ENCODE peak calls at places on chromosomes 13 and 19, in six cellular contexts. One of them, this sample, is unnamed.

GRCh38 chr19:54469496-54469934 is 3.6 kb downstream of the CDC42EP5 start:
- DNase-seq in heart left ventricle: peak
- DNase-seq in IMR-90: no peak
- DNase-seq in A673: peak
- DNase-seq in cardiac muscle cell: no peak
- DNase-seq in lower leg skin: no peak
- DNase-seq in this sample: no peak

GRCh38 chr13:59846845-59847620 is 316.7 kb downstream of the DIAPH3 start:
- DNase-seq in heart left ventricle: no peak
- DNase-seq in IMR-90: no peak
- DNase-seq in A673: no peak
- DNase-seq in cardiac muscle cell: no peak
- DNase-seq in lower leg skin: no peak
- DNase-seq in this sample: no peak

GRCh38 chr13:18949970-18950369 is 231.7 kb downstream of the TUBA3C start:
- DNase-seq in heart left ventricle: no peak
- DNase-seq in IMR-90: no peak
- DNase-seq in A673: no peak
- DNase-seq in cardiac muscle cell: no peak
- DNase-seq in lower leg skin: no peak
- DNase-seq in this sample: no peak

GRCh38 chr19:39497850-39498261 is 891 bp upstream of the DLL3 start:
- DNase-seq in heart left ventricle: no peak
- DNase-seq in IMR-90: peak
- DNase-seq in A673: peak
- DNase-seq in cardiac muscle cell: peak
- DNase-seq in lower leg skin: no peak
- DNase-seq in this sample: no peak

GRCh38 chr19:3479177-3479818 is 1.0 kb downstream of the SMIM24 start:
- DNase-seq in heart left ventricle: no peak
- DNase-seq in IMR-90: no peak
- DNase-seq in A673: peak
- DNase-seq in cardiac muscle cell: peak
- DNase-seq in lower leg skin: no peak
- DNase-seq in this sample: no peak

GRCh38 chr19:11942843-11943108 is 17.9 kb downstream of the ZNF700 start:
- DNase-seq in heart left ventricle: no peak
- DNase-seq in IMR-90: no peak
- DNase-seq in A673: no peak
- DNase-seq in cardiac muscle cell: no peak
- DNase-seq in lower leg skin: no peak
- DNase-seq in this sample: no peak

GRCh38 chr13:46389985-46390384 is 2.9 kb upstream of the RUBCNL start:
- DNase-seq in heart left ventricle: peak
- DNase-seq in IMR-90: no peak
- DNase-seq in A673: peak
- DNase-seq in cardiac muscle cell: no peak
- DNase-seq in lower leg skin: no peak
- DNase-seq in this sample: peak

GRCh38 chr13:45364876-45365557 is 24.0 kb upstream of the TPT1 start:
- DNase-seq in heart left ventricle: no peak
- DNase-seq in IMR-90: no peak
- DNase-seq in A673: no peak
- DNase-seq in cardiac muscle cell: no peak
- DNase-seq in lower leg skin: no peak
- DNase-seq in this sample: no peak

GRCh38 chr13:81916471-81916870 is 1575.5 kb upstream of the SPRY2 start:
- DNase-seq in heart left ventricle: no peak
- DNase-seq in IMR-90: no peak
- DNase-seq in A673: no peak
- DNase-seq in cardiac muscle cell: no peak
- DNase-seq in lower leg skin: no peak
- DNase-seq in this sample: no peak

GRCh38 chr13:59112375-59112774 is 1051.4 kb downstream of the DIAPH3 start:
- DNase-seq in heart left ventricle: no peak
- DNase-seq in IMR-90: peak
- DNase-seq in A673: peak
- DNase-seq in cardiac muscle cell: no peak
- DNase-seq in lower leg skin: peak
- DNase-seq in this sample: peak

GRCh38 chr13:49958321-49958720 is 22.2 kb upstream of the SPRYD7 start:
- DNase-seq in heart left ventricle: no peak
- DNase-seq in IMR-90: peak
- DNase-seq in A673: no peak
- DNase-seq in cardiac muscle cell: no peak
- DNase-seq in lower leg skin: no peak
- DNase-seq in this sample: no peak

GRCh38 chr19:53183146-53183545 is 10.0 kb downstream of the ZNF665 start:
- DNase-seq in heart left ventricle: no peak
- DNase-seq in IMR-90: peak
- DNase-seq in A673: no peak
- DNase-seq in cardiac muscle cell: no peak
- DNase-seq in lower leg skin: no peak
- DNase-seq in this sample: no peak

GRCh38 chr13:107901996-107902562 is 313.3 kb downstream of the LIG4 start:
- DNase-seq in heart left ventricle: no peak
- DNase-seq in IMR-90: no peak
- DNase-seq in A673: no peak
- DNase-seq in cardiac muscle cell: no peak
- DNase-seq in lower leg skin: no peak
- DNase-seq in this sample: no peak

GRCh38 chr13:39038569-39038898 is 278 bp downstream of the NHLRC3 start:
- DNase-seq in heart left ventricle: peak
- DNase-seq in IMR-90: no peak
- DNase-seq in A673: peak
- DNase-seq in cardiac muscle cell: no peak
- DNase-seq in lower leg skin: peak
- DNase-seq in this sample: no peak

GRCh38 chr13:95603887-95604533 is 40.5 kb downstream of the DZIP1 start:
- DNase-seq in heart left ventricle: no peak
- DNase-seq in IMR-90: no peak
- DNase-seq in A673: no peak
- DNase-seq in cardiac muscle cell: no peak
- DNase-seq in lower leg skin: no peak
- DNase-seq in this sample: no peak

GRCh38 chr13:35198821-35199220 is 256.8 kb downstream of the NBEA start:
- DNase-seq in heart left ventricle: no peak
- DNase-seq in IMR-90: no peak
- DNase-seq in A673: no peak
- DNase-seq in cardiac muscle cell: no peak
- DNase-seq in lower leg skin: no peak
- DNase-seq in this sample: no peak

GRCh38 chr13:72437458-72437857 is 290.0 kb downstream of the MZT1 start:
- DNase-seq in heart left ventricle: no peak
- DNase-seq in IMR-90: peak
- DNase-seq in A673: no peak
- DNase-seq in cardiac muscle cell: no peak
- DNase-seq in lower leg skin: no peak
- DNase-seq in this sample: no peak

GRCh38 chr19:11736696-11737095 is 2.0 kb downstream of the ZNF823 start:
- DNase-seq in heart left ventricle: peak
- DNase-seq in IMR-90: peak
- DNase-seq in A673: peak
- DNase-seq in cardiac muscle cell: no peak
- DNase-seq in lower leg skin: peak
- DNase-seq in this sample: peak

GRCh38 chr13:99312493-99312883 is 5.3 kb upstream of the GPR183 start:
- DNase-seq in heart left ventricle: peak
- DNase-seq in IMR-90: peak
- DNase-seq in A673: no peak
- DNase-seq in cardiac muscle cell: no peak
- DNase-seq in lower leg skin: peak
- DNase-seq in this sample: peak

GRCh38 chr13:89457977-89458376 is 1786.8 kb downstream of the SLITRK5 start:
- DNase-seq in heart left ventricle: no peak
- DNase-seq in IMR-90: peak
- DNase-seq in A673: peak
- DNase-seq in cardiac muscle cell: peak
- DNase-seq in lower leg skin: no peak
- DNase-seq in this sample: no peak

GRCh38 chr13:87123987-87124784 is 547.0 kb upstream of the SLITRK5 start:
- DNase-seq in heart left ventricle: peak
- DNase-seq in IMR-90: peak
- DNase-seq in A673: peak
- DNase-seq in cardiac muscle cell: peak
- DNase-seq in lower leg skin: peak
- DNase-seq in this sample: no peak

GRCh38 chr13:113406321-113407102 is 42.6 kb upstream of the GRTP1 start:
- DNase-seq in heart left ventricle: peak
- DNase-seq in IMR-90: no peak
- DNase-seq in A673: no peak
- DNase-seq in cardiac muscle cell: no peak
- DNase-seq in lower leg skin: no peak
- DNase-seq in this sample: peak

GRCh38 chr19:58229255-58229639 is 533 bp downstream of the ZNF544 start:
- DNase-seq in heart left ventricle: no peak
- DNase-seq in IMR-90: peak
- DNase-seq in A673: peak
- DNase-seq in cardiac muscle cell: peak
- DNase-seq in lower leg skin: no peak
- DNase-seq in this sample: no peak

GRCh38 chr13:24473646-24474045 is 38.9 kb downstream of the PARP4 start:
- DNase-seq in heart left ventricle: no peak
- DNase-seq in IMR-90: no peak
- DNase-seq in A673: no peak
- DNase-seq in cardiac muscle cell: no peak
- DNase-seq in lower leg skin: no peak
- DNase-seq in this sample: no peak

GRCh38 chr13:73201601-73202000 is 142.8 kb downstream of the KLF5 start:
- DNase-seq in heart left ventricle: no peak
- DNase-seq in IMR-90: no peak
- DNase-seq in A673: no peak
- DNase-seq in cardiac muscle cell: no peak
- DNase-seq in lower leg skin: no peak
- DNase-seq in this sample: no peak

DNA sequence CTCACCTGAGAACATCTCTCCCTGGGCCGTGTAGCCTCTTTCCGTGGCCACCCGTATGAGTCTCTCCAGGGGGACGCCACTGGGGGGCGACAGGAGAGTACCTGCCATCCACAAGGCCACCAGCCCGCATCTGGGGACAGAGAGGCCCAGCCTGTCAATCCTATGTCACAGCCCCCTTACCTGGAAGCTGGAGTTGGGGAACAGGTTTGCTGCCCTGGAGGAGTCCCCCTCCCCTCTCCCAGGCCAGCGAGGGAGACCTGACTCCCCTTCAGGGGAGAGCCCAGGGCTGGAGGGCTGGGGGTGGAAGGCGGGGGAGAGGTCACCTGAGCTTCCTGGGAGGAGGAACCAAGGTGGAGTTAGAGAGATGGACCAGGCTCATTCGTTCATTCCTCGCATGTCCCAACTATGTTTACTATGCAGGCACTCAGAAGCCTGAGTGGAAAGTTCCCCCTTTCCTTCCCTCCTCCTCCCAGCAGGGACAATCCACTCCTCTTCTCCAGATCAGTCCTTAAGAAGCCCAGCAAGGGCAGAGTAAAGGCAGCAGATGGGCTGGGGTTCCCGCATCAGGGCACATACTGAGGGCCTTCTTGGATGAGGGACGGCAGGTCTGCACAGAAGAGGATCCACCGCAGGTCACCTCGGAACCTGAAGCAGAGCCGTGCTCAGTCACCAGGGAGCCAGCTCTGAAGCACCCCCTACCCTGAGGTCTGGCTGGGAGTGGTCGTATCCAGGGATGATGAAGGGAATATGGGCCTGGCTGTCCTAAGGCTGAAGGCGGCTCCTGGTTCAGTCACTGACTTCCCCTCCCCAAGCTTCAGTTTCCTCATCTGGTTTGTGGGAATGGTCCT is 5.5 kb downstream of the ACTMAP start:
- DNase-seq in heart left ventricle: no peak
- DNase-seq in IMR-90: no peak
- DNase-seq in A673: no peak
- DNase-seq in cardiac muscle cell: peak
- DNase-seq in lower leg skin: no peak
- DNase-seq in this sample: no peak
- H3K4me3 ChIP-seq in heart left ventricle: no peak
- H3K4me3 ChIP-seq in IMR-90: no peak
- H3K4me3 ChIP-seq in A673: no peak
- H3K4me3 ChIP-seq in cardiac muscle cell: no peak
- H3K4me3 ChIP-seq in lower leg skin: no peak
- H3K4me3 ChIP-seq in this sample: no peak

GRCh38 chr19:48413879-48414623 is 20.6 kb downstream of the GRIN2D start:
- DNase-seq in heart left ventricle: no peak
- DNase-seq in IMR-90: peak
- DNase-seq in A673: no peak
- DNase-seq in cardiac muscle cell: no peak
- DNase-seq in lower leg skin: no peak
- DNase-seq in this sample: no peak

GRCh38 chr19:48415395-48415794 is 21.9 kb downstream of the GRIN2D start:
- DNase-seq in heart left ventricle: peak
- DNase-seq in IMR-90: peak
- DNase-seq in A673: peak
- DNase-seq in cardiac muscle cell: peak
- DNase-seq in lower leg skin: peak
- DNase-seq in this sample: peak

GRCh38 chr19:48417436-48417835 is 24.0 kb downstream of the GRIN2D start:
- DNase-seq in heart left ventricle: no peak
- DNase-seq in IMR-90: no peak
- DNase-seq in A673: no peak
- DNase-seq in cardiac muscle cell: no peak
- DNase-seq in lower leg skin: no peak
- DNase-seq in this sample: no peak

GRCh38 chr19:48418317-48419064 is 25.0 kb downstream of the GRIN2D start:
- DNase-seq in heart left ventricle: no peak
- DNase-seq in IMR-90: peak
- DNase-seq in A673: no peak
- DNase-seq in cardiac muscle cell: no peak
- DNase-seq in lower leg skin: no peak
- DNase-seq in this sample: no peak

GRCh38 chr19:48415869-48416268 is 22.4 kb downstream of the GRIN2D start:
- DNase-seq in heart left ventricle: no peak
- DNase-seq in IMR-90: no peak
- DNase-seq in A673: no peak
- DNase-seq in cardiac muscle cell: no peak
- DNase-seq in lower leg skin: no peak
- DNase-seq in this sample: no peak
- H3K4me3 ChIP-seq in heart left ventricle: peak
- H3K4me3 ChIP-seq in IMR-90: no peak
- H3K4me3 ChIP-seq in A673: no peak
- H3K4me3 ChIP-seq in cardiac muscle cell: no peak
- H3K4me3 ChIP-seq in lower leg skin: no peak
- H3K4me3 ChIP-seq in this sample: peak

GRCh38 chr19:15469513-15470297 is 5.4 kb upstream of the RASAL3 start:
- DNase-seq in heart left ventricle: no peak
- DNase-seq in IMR-90: no peak
- DNase-seq in A673: peak
- DNase-seq in cardiac muscle cell: no peak
- DNase-seq in lower leg skin: no peak
- DNase-seq in this sample: no peak
- H3K4me3 ChIP-seq in heart left ventricle: peak
- H3K4me3 ChIP-seq in IMR-90: no peak
- H3K4me3 ChIP-seq in A673: peak
- H3K4me3 ChIP-seq in cardiac muscle cell: no peak
- H3K4me3 ChIP-seq in lower leg skin: no peak
- H3K4me3 ChIP-seq in this sample: peak

DNA sequence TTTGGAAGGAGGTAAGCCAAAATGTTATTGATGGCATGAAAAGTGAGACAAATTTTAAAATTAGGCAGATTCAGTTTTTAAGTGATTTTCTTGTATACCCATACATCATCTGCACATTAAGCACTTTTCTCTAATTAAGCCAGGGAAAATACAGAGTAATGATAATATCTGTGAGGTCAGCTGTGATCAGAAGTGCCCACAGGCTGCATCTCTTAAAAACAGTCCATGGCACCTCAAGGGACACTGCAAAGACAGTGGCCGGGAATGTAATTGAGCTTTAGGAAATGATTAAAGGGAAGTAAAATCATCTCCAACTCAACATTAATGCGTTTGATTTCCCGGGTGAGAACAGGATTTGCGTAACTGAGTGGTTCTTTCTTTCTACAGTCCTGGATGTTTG is 2.0 kb downstream of the COL4A1 start:
- DNase-seq in heart left ventricle: no peak
- DNase-seq in IMR-90: no peak
- DNase-seq in A673: no peak
- DNase-seq in cardiac muscle cell: no peak
- DNase-seq in lower leg skin: no peak
- DNase-seq in this sample: no peak
- H3K4me3 ChIP-seq in heart left ventricle: peak
- H3K4me3 ChIP-seq in IMR-90: peak
- H3K4me3 ChIP-seq in A673: peak
- H3K4me3 ChIP-seq in cardiac muscle cell: no peak
- H3K4me3 ChIP-seq in lower leg skin: no peak
- H3K4me3 ChIP-seq in this sample: peak

This sample was measured in sigmoid colon.